ENCODE peak calls at places on chromosomes 1 and 21, in eight cellular contexts. P is AG04450; G is sigmoid colon; I is left colon; H is astrocyte of the hippocampus; U is stimulated activated CD8-positive, alpha-beta memory T cell treated with anti-CD3 and anti-CD28 coated beads, Interleukin-15, amount 100 ng/mL, for 1 hour; W is mesenchymal stem cell; R is nucleus accumbens. T is an unnamed sample.

GRCh38 chr1:46485564-46486431 is 3.8 kb upstream of the DMBX1 start:
- DNase-seq in P (no peak), G (no peak), I (no peak), H (no peak), U (no peak), W (no peak), R (no peak), T (no peak)

GRCh38 chr1:55970711-55971110 is 608.7 kb downstream of the PLPP3 start:
- DNase-seq in P (no peak), G (no peak), I (no peak), H (peak; percentile 37), U (no peak), W (peak; percentile 78), R (no peak), T (no peak)

GRCh38 chr1:232557661-232558260 is 72.2 kb downstream of the SIPA1L2 start:
- DNase-seq in P (no peak), G (no peak), I (no peak), H (no peak), U (no peak), W (no peak), R (no peak), T (no peak)

GRCh38 chr21:21997390-21998333 is 999.5 kb downstream of the NCAM2 start:
- DNase-seq in P (no peak), G (no peak), I (no peak), H (no peak), U (no peak), W (no peak), R (no peak), T (no peak)

GRCh38 chr1:36464605-36465393 is 615 bp upstream of the MRPS15 start:
- DNase-seq in P (no peak), G (no peak), I (no peak), H (no peak), U (no peak), W (no peak), R (no peak), T (no peak)

GRCh38 chr1:24596401-24596880 is 40.6 kb downstream of the NCMAP start:
- DNase-seq in P (no peak), G (no peak), I (no peak), H (no peak), U (no peak), W (peak; percentile 21), R (no peak), T (no peak)

GRCh38 chr1:36771678-36772284 is 262.5 kb downstream of the GRIK3 start:
- DNase-seq in P (no peak), G (peak; percentile 50), I (no peak), H (no peak), U (no peak), W (no peak), R (no peak), T (no peak)

GRCh38 chr1:71351438-71351837 is 270.6 kb upstream of the ZRANB2 start:
- DNase-seq in P (peak; percentile 56), G (no peak), I (no peak), H (peak; percentile 56), U (no peak), W (peak; percentile 28), R (no peak), T (no peak)

GRCh38 chr1:227544067-227544655 is 19.2 kb upstream of the ZNF678 start:
- DNase-seq in P (no peak), G (no peak), I (no peak), H (no peak), U (no peak), W (no peak), R (no peak), T (no peak)

GRCh38 chr1:205766038-205766437 is 9.2 kb downstream of the RAB29 start:
- DNase-seq in P (no peak), G (no peak), I (no peak), H (no peak), U (no peak), W (peak; percentile 28), R (no peak), T (no peak)

T was measured in occipital lobe.